ENCODE peak calls at places on chromosomes 1 and 21, in five cellular contexts. L is activated T-cell treated with anti-CD3 and anti-CD28 coated beads, Interleukin-2, amount 50 U/mL, for 72 hours; T is HEK293T; Q is progenitor cell of endocrine pancreas; A is lower lobe of right lung. F is an unnamed sample.
A peak's percentile ranks its signal among the peaks of the same experiment; 100 is the strongest.

GRCh38 chr21:10511116-10511515 is 10.3 kb upstream of the TPTE start:
- DNase-seq in A (no peak), L (no peak), Q (no peak), T (no peak), F (no peak)

GRCh38 chr1:199855580-199855979 is 171.9 kb upstream of the NR5A2 start:
- DNase-seq in A (no peak), T (no peak), Q (no peak), L (no peak), F (no peak)

GRCh38 chr1:109191377-109191776 is 22.3 kb upstream of the SARS1 start:
- DNase-seq in A (no peak), L (no peak), Q (no peak), T (peak; percentile 44), F (no peak)

GRCh38 chr1:8943516-8943896 is 2.2 kb upstream of the CA6 start:
- DNase-seq in Q (no peak), T (no peak), A (no peak), L (no peak), F (no peak)

GRCh38 chr1:119040906-119041305 is 52.8 kb upstream of the TBX15 start:
- DNase-seq in T (no peak), Q (no peak), L (no peak), A (no peak), F (no peak)

GRCh38 chr1:46188295-46189030 is 9.8 kb downstream of the POMGNT1 start:
- DNase-seq in T (no peak), L (no peak), A (no peak), Q (no peak), F (no peak)

GRCh38 chr1:108801101-108801500 is 54.6 kb downstream of the STXBP3 start:
- DNase-seq in A (no peak), T (no peak), Q (no peak), L (no peak), F (no peak)

GRCh38 chr1:29332204-29332603 is 95.9 kb downstream of the PTPRU start:
- DNase-seq in T (peak; percentile 75), L (no peak), Q (no peak), A (no peak), F (no peak)

GRCh38 chr1:15951341-15952153 is 24.4 kb downstream of the ZBTB17 start:
- DNase-seq in L (peak; percentile 65), Q (no peak), T (no peak), A (no peak), F (no peak)

GRCh38 chr21:34642211-34643075 is 26.4 kb upstream of the CLIC6 start:
- DNase-seq in L (no peak), Q (no peak), A (no peak), T (no peak), F (no peak)

GRCh38 chr1:208000504-208000903 is 89.6 kb upstream of the CD34 start:
- DNase-seq in T (no peak), A (no peak), Q (no peak), L (no peak), F (no peak)

GRCh38 chr1:17913326-17914115 is 158.4 kb downstream of the ACTL8 start:
- DNase-seq in A (no peak), Q (no peak), L (no peak), T (no peak), F (no peak)

GRCh38 chr21:42147386-42148020 is 71.4 kb upstream of the ABCG1 start:
- DNase-seq in L (no peak), A (no peak), T (no peak), Q (no peak), F (no peak)

GRCh38 chr21:26131554-26131953 is 39.0 kb downstream of the APP start:
- DNase-seq in Q (no peak), L (no peak), A (no peak), T (no peak), F (no peak)

GRCh38 chr1:6873298-6874015 is 88.2 kb downstream of the CAMTA1 start:
- DNase-seq in A (no peak), Q (no peak), L (no peak), T (no peak), F (no peak)

GRCh38 chr1:153565529-153566374 is at the start of gene S100A2:
- DNase-seq in Q (no peak), A (peak; percentile 73), T (no peak), L (peak; percentile 82), F (no peak)

GRCh38 chr1:153190373-153190772 is 12.9 kb upstream of the LELP1 start:
- DNase-seq in T (no peak), A (no peak), Q (no peak), L (no peak), F (no peak)

GRCh38 chr1:33602271-33602670 is 129.8 kb downstream of the ZSCAN20 start:
- DNase-seq in T (no peak), L (no peak), A (no peak), Q (no peak), F (no peak)

GRCh38 chr1:96329121-96329520 is 392.5 kb upstream of the PTBP2 start:
- DNase-seq in A (no peak), Q (no peak), L (no peak), T (no peak), F (no peak)

GRCh38 chr1:246377606-246378005 is 129.5 kb downstream of the SMYD3 start:
- DNase-seq in Q (no peak), T (no peak), L (no peak), A (no peak), F (no peak)

GRCh38 chr1:244913806-244914205 is 49.5 kb upstream of the HNRNPU start:
- DNase-seq in A (no peak), L (no peak), Q (no peak), T (no peak), F (no peak)

GRCh38 chr21:29125199-29125598 is 5.2 kb upstream of the MAP3K7CL start:
- DNase-seq in Q (no peak), L (no peak), T (no peak), A (no peak), F (no peak)

GRCh38 chr1:19042675-19043578 is 86.5 kb upstream of the IFFO2 start:
- DNase-seq in A (peak; percentile 40), T (no peak), Q (no peak), L (peak; percentile 32), F (no peak)

GRCh38 chr1:23263380-23263887 is 46.1 kb upstream of the HTR1D start:
- DNase-seq in T (no peak), L (no peak), A (no peak), Q (no peak), F (no peak)